ENCODE peak calls at places on chromosomes 12 and 14, in six cellular contexts. One of them, this sample, is unnamed. For H3K4me1, the result is how much of the 10 kb centered on the place peaks cover.

GRCh38 chr12:47982311-47982710 is 18.9 kb downstream of the TMEM106C start:
- DNase-seq in endodermal cell: no peak
- DNase-seq in OCI-LY7: no peak
- DNase-seq in hepatocyte: no peak
- DNase-seq in heart right ventricle: no peak
- DNase-seq in DND-41: no peak
- DNase-seq in this sample: no peak

GRCh38 chr14:56004807-56005579 is 113.2 kb upstream of the PELI2 start:
- DNase-seq in endodermal cell: peak
- DNase-seq in OCI-LY7: peak
- DNase-seq in hepatocyte: peak
- DNase-seq in heart right ventricle: no peak
- DNase-seq in DND-41: peak
- DNase-seq in this sample: peak

GRCh38 chr14:91038439-91038838 is 22.0 kb downstream of the RPS6KA5 start:
- DNase-seq in endodermal cell: no peak
- DNase-seq in OCI-LY7: no peak
- DNase-seq in hepatocyte: no peak
- DNase-seq in heart right ventricle: no peak
- DNase-seq in DND-41: no peak
- DNase-seq in this sample: no peak

GRCh38 chr12:26746315-26746714 is 86.7 kb downstream of the ITPR2 start:
- DNase-seq in endodermal cell: no peak
- DNase-seq in OCI-LY7: no peak
- DNase-seq in hepatocyte: no peak
- DNase-seq in heart right ventricle: no peak
- DNase-seq in DND-41: no peak
- DNase-seq in this sample: no peak

GRCh38 chr12:22255097-22255496 is 79.4 kb downstream of the ST8SIA1 start:
- DNase-seq in endodermal cell: peak
- DNase-seq in OCI-LY7: no peak
- DNase-seq in hepatocyte: peak
- DNase-seq in heart right ventricle: no peak
- DNase-seq in DND-41: no peak
- DNase-seq in this sample: no peak

GRCh38 chr14:63881926-63882325 is 29.1 kb downstream of the SYNE2 start:
- DNase-seq in endodermal cell: no peak
- DNase-seq in OCI-LY7: no peak
- DNase-seq in hepatocyte: no peak
- DNase-seq in heart right ventricle: no peak
- DNase-seq in DND-41: no peak
- DNase-seq in this sample: no peak

GRCh38 chr14:80202888-80203562 is 8.3 kb downstream of the DIO2 start:
- DNase-seq in endodermal cell: peak
- DNase-seq in OCI-LY7: peak
- DNase-seq in hepatocyte: no peak
- DNase-seq in heart right ventricle: no peak
- DNase-seq in DND-41: peak
- DNase-seq in this sample: no peak

GRCh38 chr12:52350786-52351185 is 16.5 kb downstream of the KRT85 start:
- DNase-seq in endodermal cell: peak
- DNase-seq in OCI-LY7: no peak
- DNase-seq in hepatocyte: no peak
- DNase-seq in heart right ventricle: no peak
- DNase-seq in DND-41: no peak
- DNase-seq in this sample: no peak

GRCh38 chr12:96386794-96387193 is 13.4 kb downstream of the CDK17 start:
- DNase-seq in endodermal cell: no peak
- DNase-seq in OCI-LY7: peak
- DNase-seq in hepatocyte: no peak
- DNase-seq in heart right ventricle: no peak
- DNase-seq in DND-41: no peak
- DNase-seq in this sample: no peak

GRCh38 chr12:92424338-92424737 is 278.5 kb upstream of the PLEKHG7 start:
- DNase-seq in endodermal cell: no peak
- DNase-seq in OCI-LY7: no peak
- DNase-seq in hepatocyte: no peak
- DNase-seq in heart right ventricle: no peak
- DNase-seq in DND-41: no peak
- DNase-seq in this sample: no peak

GRCh38 chr14:33229269-33229924 is 290.7 kb downstream of the NPAS3 start:
- DNase-seq in endodermal cell: no peak
- DNase-seq in OCI-LY7: no peak
- DNase-seq in hepatocyte: peak
- DNase-seq in heart right ventricle: no peak
- DNase-seq in DND-41: no peak
- DNase-seq in this sample: no peak

GRCh38 chr14:21019377-21019776 is 5.5 kb downstream of the NDRG2 start:
- DNase-seq in endodermal cell: no peak
- DNase-seq in OCI-LY7: no peak
- DNase-seq in hepatocyte: no peak
- DNase-seq in heart right ventricle: no peak
- DNase-seq in DND-41: no peak
- DNase-seq in this sample: no peak

GRCh38 chr14:53285806-53286205 is 132.7 kb upstream of the DDHD1 start:
- DNase-seq in endodermal cell: no peak
- DNase-seq in OCI-LY7: no peak
- DNase-seq in hepatocyte: no peak
- DNase-seq in heart right ventricle: no peak
- DNase-seq in DND-41: no peak
- DNase-seq in this sample: no peak

GRCh38 chr12:111211910-111212757 is 156.8 kb downstream of the PHETA1 start:
- DNase-seq in endodermal cell: peak
- DNase-seq in OCI-LY7: peak
- DNase-seq in hepatocyte: peak
- DNase-seq in heart right ventricle: no peak
- DNase-seq in DND-41: peak
- DNase-seq in this sample: no peak

GRCh38 chr12:54593716-54594115 is 5.3 kb upstream of the PPP1R1A start:
- DNase-seq in endodermal cell: no peak
- DNase-seq in OCI-LY7: no peak
- DNase-seq in hepatocyte: no peak
- DNase-seq in heart right ventricle: no peak
- DNase-seq in DND-41: no peak
- DNase-seq in this sample: no peak

GRCh38 chr14:22545842-22546721 is 42.9 kb downstream of the DAD1 start:
- DNase-seq in endodermal cell: peak
- DNase-seq in OCI-LY7: no peak
- DNase-seq in hepatocyte: peak
- DNase-seq in heart right ventricle: no peak
- DNase-seq in DND-41: no peak
- DNase-seq in this sample: no peak

GRCh38 chr14:63237791-63238190 is 33.5 kb downstream of the RHOJ start:
- DNase-seq in endodermal cell: no peak
- DNase-seq in OCI-LY7: no peak
- DNase-seq in hepatocyte: no peak
- DNase-seq in heart right ventricle: no peak
- DNase-seq in DND-41: no peak
- DNase-seq in this sample: no peak

GRCh38 chr12:94149781-94150482 is 1.6 kb downstream of the PLXNC1 start:
- DNase-seq in endodermal cell: peak
- DNase-seq in OCI-LY7: no peak
- DNase-seq in hepatocyte: peak
- DNase-seq in heart right ventricle: peak
- DNase-seq in DND-41: no peak
- DNase-seq in this sample: peak

GRCh38 chr14:64848239-64848638 is 31.5 kb downstream of the SPTB start:
- DNase-seq in endodermal cell: no peak
- DNase-seq in OCI-LY7: no peak
- DNase-seq in hepatocyte: no peak
- DNase-seq in heart right ventricle: no peak
- DNase-seq in DND-41: no peak
- DNase-seq in this sample: no peak

GRCh38 chr14:54483073-54483745 is 5.6 kb downstream of the GMFB start:
- DNase-seq in endodermal cell: peak
- DNase-seq in OCI-LY7: peak
- DNase-seq in hepatocyte: no peak
- DNase-seq in heart right ventricle: no peak
- DNase-seq in DND-41: no peak
- DNase-seq in this sample: no peak

GRCh38 chr12:32532415-32532814 is 133.1 kb downstream of the FGD4 start:
- DNase-seq in endodermal cell: no peak
- DNase-seq in OCI-LY7: no peak
- DNase-seq in hepatocyte: no peak
- DNase-seq in heart right ventricle: no peak
- DNase-seq in DND-41: no peak
- DNase-seq in this sample: no peak

GRCh38 chr12:122687091-122687490 is 16.1 kb downstream of the HCAR2 start:
- DNase-seq in endodermal cell: no peak
- DNase-seq in OCI-LY7: no peak
- DNase-seq in hepatocyte: peak
- DNase-seq in heart right ventricle: no peak
- DNase-seq in DND-41: no peak
- DNase-seq in this sample: no peak

GRCh38 chr14:34368115-34368970 is 93.7 kb downstream of the SPTSSA start:
- DNase-seq in endodermal cell: no peak
- DNase-seq in OCI-LY7: no peak
- DNase-seq in hepatocyte: peak
- DNase-seq in heart right ventricle: no peak
- DNase-seq in DND-41: no peak
- DNase-seq in this sample: no peak

GRCh38 chr14:41604793-41605534 is 1.7 kb upstream of the LRFN5 start:
- DNase-seq in endodermal cell: peak
- DNase-seq in OCI-LY7: no peak
- DNase-seq in hepatocyte: peak
- DNase-seq in heart right ventricle: peak
- DNase-seq in DND-41: no peak
- DNase-seq in this sample: no peak

GRCh38 chr12:116184766-116185165 is 92.7 kb downstream of the MED13L start:
- DNase-seq in endodermal cell: no peak
- DNase-seq in OCI-LY7: no peak
- DNase-seq in hepatocyte: no peak
- DNase-seq in heart right ventricle: no peak
- DNase-seq in DND-41: no peak
- DNase-seq in this sample: no peak

GRCh38 chr14:34227834-34228662 is 234.0 kb downstream of the SPTSSA start:
- DNase-seq in endodermal cell: peak
- DNase-seq in OCI-LY7: peak
- DNase-seq in hepatocyte: peak
- DNase-seq in heart right ventricle: peak
- DNase-seq in DND-41: peak
- DNase-seq in this sample: peak

DNA sequence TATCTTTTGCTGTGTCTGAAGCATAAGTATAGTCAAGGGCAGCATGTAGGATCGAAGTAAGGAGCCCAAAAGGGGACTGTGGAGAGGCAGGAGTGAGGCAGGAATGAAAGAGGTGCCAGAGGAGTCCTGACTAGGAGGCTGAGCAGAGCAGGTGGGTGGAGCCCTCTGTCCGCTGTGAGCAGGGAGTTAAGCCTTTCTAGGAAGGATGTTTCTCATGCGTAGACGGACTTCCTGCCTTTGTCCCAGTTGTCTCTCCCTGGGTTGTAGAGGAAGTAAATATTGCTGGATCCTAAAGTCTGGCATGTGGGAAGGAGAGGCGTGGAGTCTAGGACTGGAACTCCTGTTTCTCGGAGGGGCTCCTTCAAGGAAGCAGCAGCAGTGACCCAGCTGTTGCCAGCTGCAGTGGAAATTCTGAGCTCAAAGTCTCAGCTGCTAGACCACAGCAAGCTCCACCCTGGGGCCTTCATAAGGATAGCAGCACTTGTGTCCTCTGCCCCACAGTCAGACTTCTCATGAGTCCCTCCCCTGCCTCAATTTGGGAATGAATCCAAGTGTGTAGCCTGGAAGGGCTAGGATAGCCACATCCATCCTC is 44.0 kb downstream of the RBMS2 start:
- DNase-seq in endodermal cell: peak
- DNase-seq in OCI-LY7: peak
- DNase-seq in hepatocyte: peak
- DNase-seq in heart right ventricle: peak
- DNase-seq in DND-41: peak
- DNase-seq in this sample: no peak
- H3K27ac ChIP-seq in endodermal cell: no peak
- H3K27ac ChIP-seq in OCI-LY7: no peak
- H3K27ac ChIP-seq in hepatocyte: peak
- H3K27ac ChIP-seq in heart right ventricle: peak
- H3K27ac ChIP-seq in DND-41: no peak
- H3K27ac ChIP-seq in this sample: no peak

DNA sequence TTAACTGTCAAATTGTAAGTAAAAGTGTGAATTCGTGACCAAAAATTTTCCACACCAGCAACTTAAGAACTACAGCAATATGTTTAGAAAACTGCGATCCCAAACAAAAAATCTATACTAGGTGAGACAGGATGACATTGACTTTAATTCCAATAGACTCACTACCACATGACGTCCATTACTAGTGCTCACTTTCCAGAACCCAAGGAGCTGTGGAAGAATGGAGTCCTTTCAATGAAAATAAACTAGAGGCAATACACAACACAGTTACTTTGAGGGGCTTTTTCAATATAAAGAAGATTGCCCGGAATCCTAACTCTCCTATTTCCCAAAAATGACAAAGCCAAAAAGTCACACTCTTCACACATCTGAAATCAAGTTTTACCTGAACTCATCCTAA is 1.4 kb downstream of the EPS8 start:
- DNase-seq in endodermal cell: no peak
- DNase-seq in OCI-LY7: no peak
- DNase-seq in hepatocyte: no peak
- DNase-seq in heart right ventricle: no peak
- DNase-seq in DND-41: no peak
- DNase-seq in this sample: no peak
- H3K4me3 ChIP-seq in endodermal cell: peak
- H3K4me3 ChIP-seq in OCI-LY7: no peak
- H3K4me3 ChIP-seq in hepatocyte: peak
- H3K4me3 ChIP-seq in heart right ventricle: peak
- H3K4me3 ChIP-seq in DND-41: no peak
- H3K4me3 ChIP-seq in this sample: no peak

DNA sequence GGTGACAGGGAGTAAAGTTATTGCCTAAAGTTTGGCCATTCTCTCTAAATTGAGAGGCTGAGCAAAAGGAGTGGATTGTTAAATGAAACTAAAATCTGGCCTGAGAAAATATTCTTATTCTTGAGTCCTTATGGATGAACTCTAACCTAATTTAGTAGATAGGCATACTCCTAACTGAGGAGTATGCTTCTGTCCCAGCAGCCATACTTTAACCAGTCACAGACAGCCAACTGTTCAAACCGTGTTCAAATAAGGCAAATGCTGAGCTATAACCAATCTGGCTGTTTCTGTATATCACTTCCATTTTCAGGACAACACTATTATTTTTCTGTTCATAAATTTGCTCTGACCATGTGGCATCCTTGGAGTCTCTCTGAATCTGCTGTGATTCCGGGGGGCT is 75.9 kb upstream of the RERGL start:
- DNase-seq in endodermal cell: no peak
- DNase-seq in OCI-LY7: no peak
- DNase-seq in hepatocyte: no peak
- DNase-seq in heart right ventricle: no peak
- DNase-seq in DND-41: no peak
- DNase-seq in this sample: no peak
- H3K4me1 ChIP-seq in endodermal cell: under half
- H3K4me1 ChIP-seq in OCI-LY7: under half
- H3K4me1 ChIP-seq in hepatocyte: under half
- H3K4me1 ChIP-seq in heart right ventricle: under half
- H3K4me1 ChIP-seq in DND-41: under half
- H3K4me1 ChIP-seq in this sample: under half

DNA sequence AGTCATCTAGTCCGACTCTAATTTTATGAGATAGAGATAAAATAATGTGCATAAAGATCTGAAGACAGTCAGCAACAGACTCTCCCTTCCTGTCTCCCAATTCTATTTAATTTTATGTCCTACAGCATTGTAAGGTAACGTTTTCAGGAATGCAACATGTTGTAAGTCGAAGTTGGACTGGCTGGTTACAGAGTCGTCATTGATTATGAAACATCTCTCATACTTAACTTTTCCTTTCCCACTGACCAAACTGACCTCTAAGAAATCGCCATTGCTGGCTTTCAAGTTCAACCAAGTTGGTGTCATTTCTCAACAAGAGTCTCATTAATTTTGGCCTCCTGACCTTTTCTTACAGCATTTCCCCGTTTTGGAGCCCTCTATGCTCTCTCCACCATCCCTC is 4.9 kb upstream of the RIC8B start:
- DNase-seq in endodermal cell: no peak
- DNase-seq in OCI-LY7: no peak
- DNase-seq in hepatocyte: no peak
- DNase-seq in heart right ventricle: no peak
- DNase-seq in DND-41: no peak
- DNase-seq in this sample: no peak
- H3K27ac ChIP-seq in endodermal cell: peak
- H3K27ac ChIP-seq in OCI-LY7: no peak
- H3K27ac ChIP-seq in hepatocyte: peak
- H3K27ac ChIP-seq in heart right ventricle: no peak
- H3K27ac ChIP-seq in DND-41: no peak
- H3K27ac ChIP-seq in this sample: no peak